ENCODE peak calls at places on chromosome 9, in five cellular contexts. C is pancreas, K is heart right ventricle, O is Peyer's patch, B is NT2/D1. P is an unnamed sample.

GRCh38 chr9:14340994-14341393 is 27.1 kb upstream of the NFIB start:
- DNase-seq in C (no peak), K (no peak), O (no peak), B (no peak), P (no peak)

GRCh38 chr9:133654736-133655657 is 18.8 kb downstream of the DBH start:
- DNase-seq in O (no peak), K (no peak), C (peak), B (no peak), P (no peak)

GRCh38 chr9:91786132-91786896 is 163.7 kb downstream of the ROR2 start:
- DNase-seq in B (no peak), O (no peak), C (no peak), K (no peak), P (no peak)

GRCh38 chr9:109107402-109108240 is 12.1 kb downstream of the TMEM245 start:
- DNase-seq in B (no peak), C (no peak), O (no peak), K (no peak), P (no peak)

GRCh38 chr9:91253488-91253887 is 108.2 kb downstream of the AUH start:
- DNase-seq in C (no peak), K (no peak), O (no peak), B (no peak), P (no peak)

GRCh38 chr9:6307551-6308096 is 20.6 kb upstream of the TPD52L3 start:
- DNase-seq in B (no peak), C (no peak), O (no peak), K (no peak), P (no peak)

GRCh38 chr9:96299823-96300222 is 2.2 kb downstream of the HSD17B3 start:
- DNase-seq in O (no peak), B (no peak), C (no peak), K (no peak), P (no peak)

GRCh38 chr9:127586537-127586936 is 25.5 kb upstream of the STXBP1 start:
- DNase-seq in B (peak), C (peak), O (peak), K (peak), P (no peak)

GRCh38 chr9:125432715-125433385 is 171.2 kb downstream of the GAPVD1 start:
- DNase-seq in O (no peak), B (no peak), K (no peak), C (no peak), P (no peak)

GRCh38 chr9:83475741-83476140 is 62.5 kb downstream of the FRMD3 start:
- DNase-seq in K (no peak), B (no peak), C (no peak), O (no peak), P (no peak)

GRCh38 chr9:134236001-134236421 is 71.6 kb upstream of the RNU6ATAC start:
- DNase-seq in B (no peak), C (no peak), K (no peak), O (no peak), P (no peak)

GRCh38 chr9:69582544-69583297 is 89.5 kb downstream of the APBA1 start:
- DNase-seq in C (no peak), K (peak), B (no peak), O (no peak), P (no peak)

GRCh38 chr9:138096192-138096845 is 218.7 kb downstream of the CACNA1B start:
- DNase-seq in B (no peak), O (no peak), C (no peak), K (no peak), P (no peak)

GRCh38 chr9:3336951-3337350 is 188.8 kb downstream of the RFX3 start:
- DNase-seq in O (no peak), B (no peak), C (no peak), K (no peak), P (no peak)

GRCh38 chr9:107491081-107492053 is 1.8 kb upstream of the KLF4 start:
- DNase-seq in B (no peak), O (peak), K (peak), C (no peak), P (no peak)

GRCh38 chr9:119487118-119487827 is 118.0 kb upstream of the BRINP1 start:
- DNase-seq in K (no peak), O (no peak), C (no peak), B (peak), P (no peak)

GRCh38 chr9:13967011-13967410 is 346.9 kb downstream of the NFIB start:
- DNase-seq in O (no peak), C (no peak), B (no peak), K (no peak), P (no peak)

GRCh38 chr9:72292874-72293607 is 72.0 kb downstream of the ZFAND5 start:
- DNase-seq in B (no peak), O (no peak), C (no peak), K (no peak), P (no peak)

GRCh38 chr9:96219615-96220257 is 82.2 kb downstream of the HSD17B3 start:
- DNase-seq in B (no peak), C (peak), K (peak), O (peak), P (no peak)

GRCh38 chr9:16092627-16093091 is 539.8 kb downstream of the CCDC171 start:
- DNase-seq in K (peak), C (no peak), B (no peak), O (no peak), P (no peak)
- H3K4me3 ChIP-seq in K (no peak), C (no peak), B (no peak), O (no peak), P (no peak)

GRCh38 chr9:504921-505821 is 290.5 kb downstream of the DOCK8 start:
- DNase-seq in K (peak), C (peak), O (peak), B (no peak), P (no peak)
- H3K4me3 ChIP-seq in K (peak), C (peak), O (peak), B (peak), P (peak)

DNA sequence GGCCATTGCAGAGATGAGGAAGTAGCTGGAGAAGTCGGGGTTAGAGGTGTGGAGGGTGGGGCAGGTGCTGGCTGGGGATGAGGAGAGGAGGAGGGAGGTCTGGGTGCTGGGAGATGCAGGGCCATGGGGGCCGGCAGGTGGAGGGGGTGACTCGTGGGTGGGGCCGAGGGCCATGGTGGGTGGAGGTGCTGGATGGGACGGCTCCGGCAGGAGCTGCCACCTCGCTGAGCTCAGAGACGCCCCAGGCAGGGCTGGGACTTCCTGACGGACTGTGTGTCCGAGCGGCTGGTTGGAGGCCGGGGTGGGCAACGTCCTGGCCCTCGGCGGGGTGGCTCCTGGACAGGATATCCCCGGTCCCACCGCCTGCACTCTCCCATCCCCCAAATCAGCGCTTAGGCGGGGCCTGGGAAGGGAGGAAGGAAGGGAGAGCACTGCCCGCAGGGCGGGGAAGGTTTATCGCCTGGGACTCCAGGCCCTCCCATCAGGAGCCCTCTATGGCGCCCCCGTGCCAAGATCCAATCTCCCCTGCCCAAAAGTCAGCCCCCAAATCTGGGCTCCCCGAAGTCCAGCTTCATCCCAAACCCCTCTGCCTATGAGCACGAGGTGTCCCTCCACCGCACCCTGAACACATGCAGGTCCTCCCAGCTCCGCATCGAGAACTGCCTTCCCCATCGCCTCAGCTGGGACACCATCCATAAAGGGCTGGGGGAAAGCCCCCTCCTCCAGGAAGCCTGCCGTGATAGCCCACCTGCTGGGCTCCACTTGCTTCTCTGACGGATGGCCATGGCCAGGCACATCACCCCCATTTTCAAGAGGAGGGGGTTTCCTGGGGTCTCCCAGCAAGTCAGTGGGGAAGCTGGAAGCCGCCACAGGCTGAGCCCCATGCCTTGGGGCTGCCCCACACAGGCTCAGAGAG is 58.3 kb upstream of the NOTCH1 start:
- DNase-seq in K (peak), C (peak), B (no peak), O (no peak), P (no peak)
- H3K4me3 ChIP-seq in K (no peak), C (no peak), B (no peak), O (no peak), P (no peak)

DNA sequence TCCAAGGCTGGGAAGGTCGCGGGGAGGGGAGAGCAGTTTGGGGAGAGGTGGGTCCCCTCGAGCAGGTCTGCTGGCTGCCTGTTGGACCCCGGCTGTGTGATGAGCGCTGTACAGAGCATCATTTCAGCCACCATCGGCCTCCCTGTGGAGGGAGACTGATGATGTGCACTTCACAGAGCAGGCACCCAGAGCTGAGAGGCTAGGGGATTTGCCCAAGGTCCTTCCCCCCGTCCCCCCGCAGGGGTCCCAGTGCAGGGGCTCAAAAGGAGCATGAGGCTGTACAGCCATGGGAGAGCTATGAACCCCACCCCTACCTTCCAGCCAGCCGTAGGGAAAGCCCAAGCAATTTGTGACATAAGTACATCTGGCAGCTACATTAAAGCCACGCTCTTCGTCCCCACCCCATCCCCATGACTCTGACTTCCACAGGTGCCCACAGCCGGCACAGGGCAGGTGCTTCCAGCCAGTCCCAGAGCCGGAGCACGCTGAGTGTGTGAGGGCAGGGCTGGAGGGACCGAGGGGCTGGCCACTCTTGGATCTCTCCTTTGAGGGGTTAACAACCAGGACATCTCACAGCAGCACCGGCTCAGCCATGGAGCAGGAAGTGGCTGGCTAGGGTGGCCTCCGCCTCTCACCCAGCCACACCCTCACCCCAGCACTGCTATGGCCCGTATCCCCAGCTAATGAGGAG is 2.3 kb upstream of the FAM78A start:
- DNase-seq in O (no peak), K (no peak), B (no peak), C (no peak), P (no peak)
- H3K4me3 ChIP-seq in O (peak), K (peak), B (no peak), C (no peak), P (no peak)

GRCh38 chr9:88388203-88388885 is at the start of gene SPIN1:
- DNase-seq in C (peak), O (peak), B (peak), K (peak), P (no peak)

GRCh38 chr9:88390371-88390990 is 2.2 kb downstream of the SPIN1 start:
- DNase-seq in B (no peak), O (no peak), C (no peak), K (no peak), P (no peak)

GRCh38 chr9:88387035-88387732 is 1.1 kb upstream of the SPIN1 start:
- DNase-seq in C (peak), K (peak), B (no peak), O (peak), P (no peak)

GRCh38 chr9:88387733-88388202 is 476 bp upstream of the SPIN1 start:
- DNase-seq in K (peak), O (peak), C (peak), B (peak), P (no peak)

GRCh38 chr9:88388886-88389617 is 808 bp downstream of the SPIN1 start:
- DNase-seq in B (peak), O (peak), K (no peak), C (no peak), P (no peak)
- H3K4me3 ChIP-seq in B (peak), O (peak), K (peak), C (peak), P (peak)

DNA sequence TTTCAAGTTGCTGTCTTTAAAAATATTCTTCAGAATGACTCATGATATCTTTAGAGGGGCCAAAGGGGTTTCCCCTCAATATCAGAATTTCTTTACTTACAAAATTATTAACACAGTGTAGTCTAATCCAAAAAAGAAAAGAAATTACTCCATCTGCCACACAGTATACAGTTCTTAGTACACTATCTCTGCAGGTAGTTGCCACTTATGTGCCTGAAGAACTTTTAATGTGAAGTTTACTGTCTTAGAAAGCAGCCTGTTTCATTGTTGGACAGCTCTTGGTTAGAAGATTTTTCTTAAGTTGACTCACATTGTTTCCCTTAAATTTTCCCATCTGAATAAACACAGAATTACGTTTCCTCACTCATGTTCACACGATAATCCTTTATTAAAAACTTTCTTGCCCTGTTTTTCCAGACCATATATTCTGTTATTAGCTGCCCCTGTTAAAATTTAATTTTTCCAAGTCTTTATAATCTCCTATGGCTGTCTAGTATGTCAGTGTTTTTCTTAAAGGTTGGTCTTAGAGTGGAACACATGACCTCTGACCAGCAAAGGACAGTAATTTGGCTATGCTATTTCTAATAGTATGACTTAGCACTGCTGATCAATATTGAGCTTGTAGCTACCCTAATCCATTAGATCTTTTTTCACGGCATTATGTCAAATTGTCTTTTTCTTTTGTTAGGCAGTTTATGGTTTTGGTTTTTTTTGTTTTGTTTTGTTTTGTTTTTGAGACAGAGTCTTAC is 21.8 kb upstream of the FKTN start:
- DNase-seq in O (no peak), C (no peak), B (no peak), K (no peak), P (no peak)
- H3K4me3 ChIP-seq in O (no peak), C (no peak), B (no peak), K (no peak), P (no peak)